ENCODE peak calls at places on chromosome 12, in eight cellular contexts. S is neural progenitor cell; I is left ventricle myocardium inferior; Y is stimulated activated CD8-positive, alpha-beta memory T cell treated with anti-CD3 and anti-CD28 coated beads, Interleukin-12 subunit alpha, Interleukin-12 subunit beta, amount 100 ng/mL, for 1 hour; A is ovary; D is NT2/D1; L is activated B cell treated with CpG ODN at 0.5 μM for 24 hours; C is NCI-H1436. E is an unnamed sample.
A peak's percentile ranks its signal among the peaks of the same experiment; 100 is the strongest.

GRCh38 chr12:15712823-15713663 is 76.1 kb downstream of the EPS8 start:
- DNase-seq in S (no peak), I (peak; percentile 27), Y (no peak), A (peak; percentile 63), D (no peak), L (no peak), C (no peak), E (peak; percentile 61)

GRCh38 chr12:132886529-132887477 is 602 bp downstream of the CHFR start:
- DNase-seq in S (no peak), I (no peak), Y (no peak), A (no peak), D (no peak), L (no peak), C (no peak), E (peak; percentile 70)

GRCh38 chr12:28374556-28374955 is 184.3 kb downstream of the CCDC91 start:
- DNase-seq in S (no peak), I (no peak), Y (no peak), A (no peak), D (no peak), L (no peak), C (no peak), E (no peak)

GRCh38 chr12:2682301-2683282 is 112.2 kb upstream of the FKBP4 start:
- DNase-seq in S (peak; percentile 78), I (no peak), Y (no peak), A (no peak), D (peak; percentile 77), L (no peak), C (peak; percentile 22), E (no peak)

GRCh38 chr12:115691123-115691522 is 586.4 kb downstream of the MED13L start:
- DNase-seq in S (no peak), I (no peak), Y (no peak), A (no peak), D (no peak), L (no peak), C (no peak), E (no peak)

GRCh38 chr12:28569698-28570411 is 379.6 kb downstream of the CCDC91 start:
- DNase-seq in S (no peak), I (no peak), Y (no peak), A (no peak), D (no peak), L (no peak), C (no peak), E (peak; percentile 69)

GRCh38 chr12:111995782-111996480 is 17.0 kb downstream of the TMEM116 start:
- DNase-seq in S (no peak), I (no peak), Y (no peak), A (no peak), D (no peak), L (no peak), C (no peak), E (no peak)

GRCh38 chr12:45336331-45336730 is 120.4 kb downstream of the ANO6 start:
- DNase-seq in S (no peak), I (no peak), Y (no peak), A (no peak), D (no peak), L (no peak), C (no peak), E (no peak)

GRCh38 chr12:106068296-106068695 is 70.5 kb downstream of the NUAK1 start:
- DNase-seq in S (no peak), I (no peak), Y (no peak), A (no peak), D (no peak), L (no peak), C (no peak), E (no peak)

GRCh38 chr12:96329545-96329944 is 70.7 kb downstream of the CDK17 start:
- DNase-seq in S (no peak), I (no peak), Y (no peak), A (no peak), D (no peak), L (no peak), C (no peak), E (no peak)

GRCh38 chr12:23361971-23362370 is 587.5 kb downstream of the SOX5 start:
- DNase-seq in S (peak; percentile 3), I (no peak), Y (no peak), A (no peak), D (no peak), L (no peak), C (no peak), E (no peak)